ENCODE peak calls at places on chromosomes 1 and 21, in six cellular contexts. T, J, O, V, N and R are unnamed samples.

GRCh38 chr1:5906116-5906515 is 86.1 kb downstream of the NPHP4 start:
- DNase-seq in T (no peak), J (no peak), O (no peak), V (no peak), N (no peak), R (no peak)

GRCh38 chr1:42981406-42981805 is 22.7 kb upstream of the SLC2A1 start:
- DNase-seq in T (no peak), J (no peak), O (no peak), V (no peak), N (no peak), R (no peak)

GRCh38 chr1:41357451-41358151 is 3.6 kb upstream of the FOXO6 start:
- DNase-seq in T (no peak), J (no peak), O (peak; percentile 73), V (no peak), N (no peak), R (no peak)

GRCh38 chr21:37582613-37583012 is 216.0 kb downstream of the DYRK1A start:
- DNase-seq in T (peak; percentile 77), J (no peak), O (peak; percentile 54), V (peak; percentile 16), N (peak; percentile 64), R (peak; percentile 81)

GRCh38 chr1:203572134-203572625 is 54.5 kb upstream of the ATP2B4 start:
- DNase-seq in T (peak; percentile 55), J (no peak), O (peak; percentile 80), V (no peak), N (no peak), R (peak; percentile 36)

GRCh38 chr1:18948913-18949688 is 7.4 kb downstream of the IFFO2 start:
- DNase-seq in T (peak; percentile 71), J (peak; percentile 50), O (peak; percentile 91), V (no peak), N (peak; percentile 94), R (peak; percentile 65)

GRCh38 chr1:12528021-12528852 is 89.8 kb downstream of the DHRS3 start:
- DNase-seq in T (peak; percentile 45), J (peak; percentile 96), O (peak; percentile 56), V (no peak), N (peak; percentile 72), R (peak; percentile 87)

GRCh38 chr1:159009704-159010361 is at the start of gene IFI16:
- DNase-seq in T (peak; percentile 96), J (peak; percentile 68), O (peak; percentile 97), V (peak; percentile 62), N (peak; percentile 97), R (peak; percentile 95)

GRCh38 chr1:203327684-203328457 is 22.6 kb downstream of the BTG2 start:
- DNase-seq in T (peak; percentile 53), J (no peak), O (peak; percentile 60), V (peak; percentile 33), N (peak; percentile 66), R (peak; percentile 76)

GRCh38 chr1:92538413-92539061 is 51.8 kb upstream of the GFI1 start:
- DNase-seq in T (peak; percentile 15), J (no peak), O (peak; percentile 58), V (no peak), N (peak; percentile 37), R (no peak)
- H3K4me1 ChIP-seq in T (peaks cover 3% of the 10 kb centered on the region), J (no peaks in the 10 kb centered on the region), O (peaks cover 3% of the 10 kb centered on the region), V (no peaks in the 10 kb centered on the region), N (peaks cover 24% of the 10 kb centered on the region), R (peaks cover 16% of the 10 kb centered on the region)

DNA sequence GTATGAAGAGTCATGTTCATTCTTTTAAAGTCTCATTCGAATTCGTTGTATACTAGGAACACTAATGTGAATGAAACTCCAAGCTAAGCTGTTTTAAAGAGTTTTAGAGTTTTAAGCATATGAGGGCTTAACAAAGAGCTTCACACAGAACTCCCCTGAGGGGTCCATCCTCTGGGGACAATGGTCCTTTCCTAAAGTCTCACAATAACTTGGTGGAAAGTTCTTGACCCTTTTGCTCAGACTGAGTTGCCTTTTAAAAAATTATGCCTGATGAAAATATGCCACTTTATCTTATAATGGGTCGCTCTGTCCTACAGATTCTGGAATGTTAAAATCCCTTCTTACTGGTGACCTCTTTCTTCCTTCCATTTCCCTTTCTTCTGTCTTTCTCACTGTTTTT is 64.3 kb downstream of the RGL1 start:
- DNase-seq in T (no peak), J (no peak), O (no peak), V (no peak), N (no peak), R (no peak)
- H3K9ac ChIP-seq in T (no peak overlapping the region), J (no peak overlapping the region), O (no peak overlapping the region), V (no peak overlapping the region), N (no peak overlapping the region), R (no peak overlapping the region)

GRCh38 chr1:192705510-192705909 is 69.6 kb downstream of the RGS13 start:
- DNase-seq in T (no peak), J (no peak), O (no peak), V (no peak), N (no peak), R (no peak)

GRCh38 chr1:192702212-192702993 is 66.5 kb downstream of the RGS13 start:
- DNase-seq in T (peak; percentile 89), J (no peak), O (peak; percentile 88), V (no peak), N (peak; percentile 79), R (peak; percentile 90)

GRCh38 chr1:192700834-192701271 is 64.9 kb downstream of the RGS13 start:
- DNase-seq in T (peak; percentile 95), J (no peak), O (peak; percentile 96), V (peak; percentile 52), N (peak; percentile 89), R (peak; percentile 93)

GRCh38 chr1:192706936-192707335 is 71.0 kb downstream of the RGS13 start:
- DNase-seq in T (peak; percentile 19), J (no peak), O (peak; percentile 71), V (no peak), N (no peak), R (no peak)

GRCh38 chr1:192703283-192704206 is 67.6 kb downstream of the RGS13 start:
- DNase-seq in T (no peak), J (no peak), O (peak; percentile 14), V (no peak), N (no peak), R (peak; percentile 12)
- H3K4me3 ChIP-seq in T (no peak overlapping the region), J (no peak overlapping the region), O (no peak overlapping the region), V (no peak overlapping the region), N (no peak overlapping the region), R (no peak overlapping the region)

GRCh38 chr1:66339944-66340343 is 194.0 kb upstream of the SGIP1 start:
- DNase-seq in T (no peak), J (no peak), O (no peak), V (no peak), N (peak; percentile 38), R (peak; percentile 11)

GRCh38 chr1:66341446-66342089 is 192.4 kb upstream of the SGIP1 start:
- DNase-seq in T (no peak), J (no peak), O (no peak), V (no peak), N (no peak), R (no peak)

GRCh38 chr1:66343569-66344325 is 190.2 kb upstream of the SGIP1 start:
- DNase-seq in T (peak; percentile 16), J (no peak), O (no peak), V (no peak), N (peak; percentile 44), R (no peak)

GRCh38 chr1:66346057-66346795 is 187.7 kb upstream of the SGIP1 start:
- DNase-seq in T (no peak), J (no peak), O (no peak), V (no peak), N (peak; percentile 56), R (no peak)

DNA sequence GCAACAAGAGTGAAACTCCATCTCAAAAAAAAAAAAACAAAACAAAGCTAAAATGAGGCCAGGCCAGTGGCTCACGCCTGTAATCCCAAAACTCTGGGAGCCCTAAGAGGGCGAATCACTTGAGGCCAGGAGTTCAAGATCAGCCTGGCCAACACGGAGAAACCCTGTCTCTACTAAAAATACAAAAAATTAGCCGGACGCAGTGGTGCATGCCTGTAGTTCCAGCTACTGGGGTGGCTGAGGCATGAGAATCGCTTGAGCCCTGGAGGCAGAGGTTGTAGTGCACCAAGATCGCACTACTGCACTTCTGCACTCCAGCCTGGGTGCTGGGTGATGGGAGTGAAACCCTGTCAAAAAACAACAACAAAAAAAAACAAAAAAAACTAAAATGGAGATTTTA is 191.2 kb upstream of the SGIP1 start:
- DNase-seq in T (no peak), J (no peak), O (no peak), V (no peak), N (no peak), R (no peak)
- H3K4me1 ChIP-seq in T (peaks cover 15% of the 10 kb centered on the region), J (no peaks in the 10 kb centered on the region), O (no peaks in the 10 kb centered on the region), V (no peaks in the 10 kb centered on the region), N (peaks cover 76% of the 10 kb centered on the region), R (peaks cover 5% of the 10 kb centered on the region)

DNA sequence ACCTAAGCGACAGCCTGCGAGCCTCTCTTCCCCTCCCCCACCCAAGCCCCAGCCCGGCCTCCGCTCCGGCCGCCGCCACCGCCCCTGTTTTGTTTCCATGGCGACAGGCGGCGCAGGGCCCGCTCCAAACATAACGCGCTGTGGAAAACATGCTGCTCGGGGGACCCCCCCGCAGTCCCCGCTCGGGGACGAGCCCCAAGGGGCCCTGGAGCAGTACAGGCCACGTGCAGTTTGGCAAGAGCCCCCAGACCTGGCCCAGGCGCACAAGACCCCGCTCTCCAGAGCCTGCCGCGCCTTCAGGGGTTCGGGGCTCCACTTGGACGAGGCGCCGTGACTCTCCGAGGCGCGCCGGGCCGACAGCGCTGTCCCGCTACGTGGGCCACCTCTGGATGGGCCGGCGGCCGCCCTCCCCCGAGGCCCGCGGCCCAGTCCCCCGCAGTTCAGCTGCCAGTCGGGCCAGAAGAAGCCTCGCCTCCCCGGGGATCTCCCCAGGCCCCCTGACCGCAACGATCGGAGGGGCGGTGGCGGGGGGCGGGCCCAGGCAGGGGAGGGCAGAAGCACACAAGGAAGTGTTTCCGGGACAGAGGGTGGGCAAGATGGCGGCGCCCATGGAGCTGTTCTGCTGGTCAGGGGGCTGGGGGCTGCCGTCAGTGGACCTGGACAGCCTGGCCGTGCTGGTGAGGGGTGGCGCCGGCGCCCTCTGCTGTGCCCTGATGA is at the start of gene MTX1:
- DNase-seq in T (peak; percentile 68), J (peak; percentile 90), O (peak; percentile 81), V (peak; percentile 80), N (peak; percentile 94), R (peak; percentile 96)
- H3K9ac ChIP-seq in T (peak within 1 kb of the TSS; percentile 99), J (peak within 1 kb of the TSS; percentile 97), O (peak within 1 kb of the TSS; percentile 100), V (peak within 1 kb of the TSS; percentile 85), N (peak within 1 kb of the TSS; percentile 99), R (peak within 1 kb of the TSS; percentile 97)